ENCODE peak calls at places on chromosomes 3 and 15, in seven cellular contexts. A is astrocyte, W is AG09319, E is RWPE1, Q is GM20000, O is NB4, J is PC-9. C is an unnamed sample.

GRCh38 chr15:71683401-71684274 is 126.7 kb upstream of the NR2E3 start:
- DNase-seq in A (peak), W (no peak), E (no peak), Q (no peak), O (no peak), J (no peak), C (no peak)

GRCh38 chr15:91224750-91225380 is 124.8 kb downstream of the SV2B start:
- DNase-seq in A (peak), W (no peak), E (peak), Q (peak), O (peak), J (no peak), C (peak)

GRCh38 chr3:111585214-111585613 is 9.9 kb downstream of the ZBED2 start:
- DNase-seq in A (peak), W (no peak), E (peak), Q (no peak), O (no peak), J (peak), C (peak)

GRCh38 chr3:189710620-189711388 is 79.6 kb downstream of the TP63 start:
- DNase-seq in A (peak), W (peak), E (peak), Q (peak), O (no peak), J (peak), C (peak)

GRCh38 chr15:72271895-72272212 is 500 bp downstream of the PARP6 start:
- DNase-seq in A (peak), W (no peak), E (peak), Q (no peak), O (peak), J (no peak), C (peak)

GRCh38 chr3:61360297-61360696 is 109.0 kb upstream of the FHIT start:
- DNase-seq in A (no peak), W (no peak), E (no peak), Q (no peak), O (no peak), J (no peak), C (no peak)

GRCh38 chr3:158659454-158660237 is 12.8 kb downstream of the LXN start:
- DNase-seq in A (peak), W (no peak), E (peak), Q (peak), O (peak), J (peak), C (peak)

GRCh38 chr3:15637131-15637951 is 35.8 kb downstream of the BTD start:
- DNase-seq in A (peak), W (no peak), E (no peak), Q (no peak), O (no peak), J (no peak), C (no peak)

GRCh38 chr3:106957021-106957420 is 420.2 kb upstream of the CCDC54 start:
- DNase-seq in A (peak), W (no peak), E (no peak), Q (no peak), O (no peak), J (no peak), C (no peak)

GRCh38 chr3:58004972-58005371 is 3.2 kb upstream of the FLNB start:
- DNase-seq in A (peak), W (no peak), E (no peak), Q (no peak), O (no peak), J (peak), C (peak)

GRCh38 chr3:49346797-49347251 is 7.0 kb upstream of the USP4 start:
- DNase-seq in A (peak), W (no peak), E (peak), Q (no peak), O (peak), J (peak), C (no peak)

GRCh38 chr3:58019343-58019742 is 11.1 kb downstream of the FLNB start:
- DNase-seq in A (no peak), W (no peak), E (no peak), Q (no peak), O (no peak), J (no peak), C (no peak)

GRCh38 chr3:50604628-50605588 is 6.7 kb downstream of the CISH start:
- DNase-seq in A (no peak), W (no peak), E (no peak), Q (no peak), O (peak), J (peak), C (no peak)

GRCh38 chr3:168165390-168166269 is 69.9 kb upstream of the GOLIM4 start:
- DNase-seq in A (peak), W (peak), E (peak), Q (peak), O (peak), J (peak), C (peak)

GRCh38 chr3:17057316-17057715 is 172.6 kb downstream of the PLCL2 start:
- DNase-seq in A (peak), W (no peak), E (no peak), Q (no peak), O (no peak), J (no peak), C (no peak)

GRCh38 chr3:46764206-46764605 is 46.5 kb upstream of the PRSS50 start:
- DNase-seq in A (no peak), W (no peak), E (no peak), Q (no peak), O (no peak), J (no peak), C (no peak)

GRCh38 chr3:99751649-99752048 is 66.0 kb upstream of the CMSS1 start:
- DNase-seq in A (peak), W (no peak), E (peak), Q (no peak), O (no peak), J (no peak), C (no peak)

GRCh38 chr15:22880068-22880980 is 41.9 kb downstream of the NIPA2 start:
- DNase-seq in A (no peak), W (no peak), E (no peak), Q (no peak), O (no peak), J (no peak), C (no peak)

GRCh38 chr15:56342653-56343052 is 22.6 kb upstream of the TEX9 start:
- DNase-seq in A (peak), W (no peak), E (no peak), Q (no peak), O (no peak), J (no peak), C (no peak)

GRCh38 chr3:130894130-130894872 is 417 bp downstream of the ATP2C1 start:
- DNase-seq in A (peak), W (no peak), E (peak), Q (peak), O (peak), J (no peak), C (peak)

GRCh38 chr15:64842986-64843561 is 1.4 kb downstream of the PLEKHO2 start:
- DNase-seq in A (no peak), W (no peak), E (no peak), Q (peak), O (peak), J (no peak), C (no peak)

GRCh38 chr3:94416768-94417167 is 353.9 kb downstream of the NSUN3 start:
- DNase-seq in A (peak), W (no peak), E (no peak), Q (no peak), O (no peak), J (no peak), C (no peak)

GRCh38 chr3:140223631-140224030 is 288.6 kb downstream of the CLSTN2 start:
- DNase-seq in A (peak), W (no peak), E (peak), Q (no peak), O (no peak), J (peak), C (peak)

GRCh38 chr15:89457086-89457485 is 39.3 kb downstream of the RHCG start:
- DNase-seq in A (no peak), W (no peak), E (peak), Q (no peak), O (peak), J (no peak), C (no peak)

GRCh38 chr3:12424635-12425319 is 59.5 kb upstream of the TSEN2 start:
- DNase-seq in A (no peak), W (no peak), E (no peak), Q (no peak), O (no peak), J (no peak), C (no peak)

DNA sequence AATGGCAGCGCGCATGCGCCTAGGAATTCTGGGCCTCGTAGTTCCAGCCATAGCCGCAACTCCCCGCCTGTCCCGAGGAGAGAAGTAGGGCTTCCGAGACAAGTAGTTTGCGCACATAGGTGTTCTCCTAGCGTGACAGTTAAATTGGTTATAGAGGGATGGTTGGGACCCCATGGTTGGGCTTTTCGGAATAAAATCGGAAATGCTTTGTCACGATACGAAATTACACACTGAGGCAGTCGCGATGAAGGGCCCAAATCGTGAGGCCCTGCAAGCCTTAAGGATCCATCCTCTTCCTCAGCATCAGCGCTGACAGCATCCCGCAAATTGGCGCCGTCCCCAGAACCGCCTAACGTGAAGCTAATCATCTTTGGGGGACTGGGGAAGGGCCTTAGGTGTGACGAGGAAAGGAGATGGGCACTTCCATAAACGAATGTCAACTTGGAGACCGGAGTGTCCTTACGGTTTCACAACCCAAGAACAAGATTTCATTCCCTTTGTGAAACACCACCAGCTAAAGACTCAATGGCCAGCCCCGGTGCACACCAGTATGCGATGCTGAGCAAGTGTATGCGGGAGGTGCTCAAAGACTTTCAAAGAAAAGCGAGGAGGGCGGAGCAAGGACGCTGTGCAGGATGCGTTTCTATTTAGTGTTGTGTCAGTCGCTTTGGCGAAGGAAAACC is 612 bp upstream of the TTBK2 start:
- DNase-seq in A (peak), W (no peak), E (no peak), Q (peak), O (no peak), J (no peak), C (no peak)
- TF ChIP-seq CTCF in A (no peak), W (no peak), E (no peak), Q (no peak), O (no peak), J (no peak), C (no peak)

DNA sequence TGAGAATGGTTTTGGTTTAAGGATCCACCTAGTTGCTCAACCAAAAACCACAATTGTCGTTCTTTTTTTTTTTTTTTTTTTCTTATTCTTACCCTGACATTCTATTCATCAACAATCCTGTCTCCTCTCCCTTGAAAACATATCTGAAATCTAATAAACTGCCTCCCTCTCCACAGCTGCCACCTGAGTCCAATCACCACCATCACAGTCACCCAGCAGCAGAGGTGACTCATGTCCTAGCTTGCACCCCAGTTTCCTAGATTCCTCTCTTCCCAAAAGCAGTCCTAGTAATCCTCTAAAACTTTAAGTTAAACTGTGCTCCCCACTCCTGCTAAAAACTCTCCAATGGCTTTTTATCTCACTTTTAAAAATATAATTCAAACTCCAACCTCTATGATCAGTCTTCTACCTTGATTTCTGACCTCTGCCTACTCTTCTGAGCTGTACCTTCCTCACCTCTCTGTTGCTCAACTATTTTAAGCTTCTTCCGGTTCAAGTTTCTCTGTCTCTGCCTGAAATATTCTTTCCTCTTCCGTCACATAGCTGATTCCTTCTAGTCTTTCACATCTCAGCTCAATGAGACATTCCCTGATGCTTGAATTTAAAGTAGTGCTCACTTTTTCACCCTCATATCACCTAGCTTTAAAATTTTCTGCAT is 33.7 kb upstream of the RBMS3 start:
- DNase-seq in A (no peak), W (no peak), E (no peak), Q (no peak), O (no peak), J (no peak), C (no peak)
- TF ChIP-seq CTCF in A (no peak), W (no peak), E (no peak), Q (no peak), O (no peak), J (no peak), C (no peak)

GRCh38 chr15:67930720-67931119 is 90.9 kb upstream of the RNU6-1 start:
- DNase-seq in A (no peak), W (no peak), E (no peak), Q (no peak), O (no peak), J (no peak), C (no peak)

GRCh38 chr15:67931861-67932260 is 92.0 kb upstream of the RNU6-1 start:
- DNase-seq in A (peak), W (no peak), E (no peak), Q (no peak), O (no peak), J (no peak), C (no peak)

GRCh38 chr15:67940324-67940719 is 100.5 kb upstream of the RNU6-1 start:
- DNase-seq in A (no peak), W (no peak), E (no peak), Q (no peak), O (no peak), J (no peak), C (no peak)

GRCh38 chr15:67937153-67937761 is 97.4 kb upstream of the RNU6-1 start:
- DNase-seq in A (no peak), W (no peak), E (peak), Q (no peak), O (no peak), J (no peak), C (no peak)

GRCh38 chr15:67935244-67935643 is 95.4 kb upstream of the RNU6-1 start:
- DNase-seq in A (no peak), W (no peak), E (no peak), Q (no peak), O (no peak), J (no peak), C (no peak)
- TF ChIP-seq CTCF in A (no peak), W (no peak), E (no peak), Q (no peak), O (no peak), J (no peak), C (no peak)

DNA sequence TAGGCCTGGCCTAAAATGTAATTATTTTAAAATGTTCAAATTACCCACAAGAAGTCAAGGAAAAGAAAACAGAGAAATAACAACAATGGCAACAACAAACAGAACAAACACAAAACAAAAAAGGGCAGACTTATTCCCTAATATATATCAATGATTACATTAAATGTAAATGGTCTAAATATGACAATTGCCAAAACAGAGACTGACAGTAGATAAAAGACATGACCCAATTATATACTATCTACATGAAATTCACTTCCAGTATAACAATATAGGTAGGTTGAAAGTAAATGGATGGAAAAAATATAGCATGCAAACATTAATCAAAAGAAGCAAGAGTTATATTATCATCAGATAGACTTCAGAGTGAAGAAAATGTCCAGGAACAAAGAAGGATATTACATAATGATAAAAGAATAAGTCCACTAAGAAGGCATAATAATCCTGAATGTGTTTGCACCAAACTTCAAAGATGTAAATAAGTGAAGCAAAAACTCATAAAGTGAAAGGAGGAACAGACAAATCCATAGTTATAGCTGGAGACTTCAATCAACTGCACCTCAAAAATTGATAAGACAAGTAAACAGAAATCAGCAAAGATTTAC is 6.5 kb downstream of the SEC22C start:
- DNase-seq in A (no peak), W (no peak), E (no peak), Q (no peak), O (no peak), J (no peak), C (no peak)
- TF ChIP-seq CTCF in A (no peak), W (no peak), E (no peak), Q (no peak), O (no peak), J (no peak), C (no peak)

GRCh38 chr3:63462732-63463131 is 184.6 kb downstream of the SYNPR start:
- DNase-seq in A (no peak), W (no peak), E (no peak), Q (no peak), O (no peak), J (no peak), C (no peak)
- TF ChIP-seq CTCF in A (no peak), W (no peak), E (no peak), Q (no peak), O (no peak), J (no peak), C (no peak)

DNA sequence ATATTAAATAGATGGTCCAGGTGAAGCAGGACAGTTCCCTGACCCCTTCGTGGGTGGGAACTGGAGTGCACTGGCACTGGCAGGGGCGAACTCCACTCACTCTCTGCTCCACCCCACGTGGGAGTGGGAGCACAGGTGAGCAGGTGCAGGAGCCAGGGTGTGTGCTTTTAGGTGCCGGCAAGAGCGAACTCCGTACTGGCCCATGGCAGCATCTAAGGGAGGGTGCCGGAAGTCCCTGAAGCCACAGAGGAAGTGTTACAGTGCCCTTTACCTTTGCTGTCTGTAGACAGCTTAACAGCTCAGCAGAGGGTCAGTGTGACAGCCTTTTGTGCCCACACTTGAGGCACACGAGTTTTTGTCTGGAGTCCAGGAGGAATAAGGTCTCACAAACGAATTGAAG is 26.7 kb upstream of the PIAS1 start:
- DNase-seq in A (no peak), W (no peak), E (no peak), Q (no peak), O (no peak), J (no peak), C (no peak)
- TF ChIP-seq CTCF in A (no peak), W (no peak), E (no peak), Q (no peak), O (no peak), J (no peak), C (no peak)

GRCh38 chr3:37477713-37478487 is 303.5 kb upstream of the LRRFIP2 start:
- DNase-seq in A (no peak), W (no peak), E (no peak), Q (no peak), O (no peak), J (no peak), C (no peak)
- TF ChIP-seq CTCF in A (no peak), W (no peak), E (no peak), Q (no peak), O (no peak), J (no peak), C (no peak)

GRCh38 chr15:88312941-88313579 is 56.5 kb upstream of the NTRK3 start:
- DNase-seq in A (no peak), W (no peak), E (no peak), Q (no peak), O (no peak), J (no peak), C (no peak)

GRCh38 chr15:88309363-88309762 is 52.8 kb upstream of the NTRK3 start:
- DNase-seq in A (no peak), W (no peak), E (no peak), Q (no peak), O (no peak), J (no peak), C (no peak)

GRCh38 chr15:88315221-88315878 is 58.8 kb upstream of the NTRK3 start:
- DNase-seq in A (no peak), W (no peak), E (no peak), Q (no peak), O (no peak), J (no peak), C (no peak)
- TF ChIP-seq CTCF in A (no peak), W (no peak), E (no peak), Q (no peak), O (no peak), J (no peak), C (no peak)

DNA sequence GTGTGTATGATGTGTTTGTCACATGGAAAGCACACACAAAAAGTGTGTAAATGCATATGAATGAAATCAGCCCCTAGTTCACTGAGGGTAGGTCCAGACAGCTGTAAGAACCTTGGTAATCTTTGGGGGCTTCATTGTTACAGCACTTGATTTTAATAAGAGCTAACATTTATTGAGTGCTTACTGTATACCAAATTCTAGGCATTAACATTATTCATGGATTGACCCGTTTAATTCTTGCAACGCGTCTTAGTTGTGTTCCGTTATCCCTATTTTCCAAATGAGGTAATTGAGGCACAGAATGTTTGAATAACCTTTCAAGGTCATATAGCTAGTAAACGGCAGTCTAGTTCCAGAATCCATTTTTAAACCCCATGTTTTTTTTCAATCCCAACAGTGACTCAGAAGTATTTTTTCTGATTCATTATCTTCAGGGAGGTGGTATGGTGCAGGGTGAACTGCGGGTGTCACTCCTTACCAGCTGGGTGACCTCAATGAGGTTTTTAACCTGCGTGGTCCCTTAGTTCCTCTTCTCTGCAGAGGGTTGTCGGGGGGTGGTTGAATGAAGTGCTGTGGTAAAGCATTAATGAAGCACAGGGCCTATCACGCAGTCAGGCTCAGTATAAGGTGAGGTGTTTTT is 14.2 kb downstream of the RAB8B start:
- DNase-seq in A (peak), W (no peak), E (no peak), Q (no peak), O (peak), J (no peak), C (no peak)
- TF ChIP-seq CTCF in A (no peak), W (no peak), E (no peak), Q (no peak), O (no peak), J (no peak), C (no peak)

C was measured in Calu3.